ENCODE peak calls at places on chromosomes 6 and 20, in five cellular contexts. A is effector memory CD4-positive, alpha-beta T cell; F is CD8-positive, alpha-beta memory T cell; P is adrenal gland; R is cardiac muscle cell. J is an unnamed sample. For H3K36me3, the result is how much of the 10 kb centered on the place peaks cover.

GRCh38 chr20:1912056-1912455 is 16.8 kb downstream of the SIRPA start:
- DNase-seq in R (no peak), A (no peak), P (no peak), F (no peak), J (no peak)

GRCh38 chr6:111989743-111990142 is 64.2 kb upstream of the CCN6 start:
- DNase-seq in R (no peak), P (no peak), A (no peak), F (peak), J (no peak)

GRCh38 chr20:55375920-55376319 is 629.4 kb downstream of the CBLN4 start:
- DNase-seq in R (no peak), F (no peak), A (no peak), P (no peak), J (no peak)

GRCh38 chr20:1894471-1894950 is 696 bp upstream of the SIRPA start:
- DNase-seq in R (peak), F (no peak), A (no peak), P (no peak), J (no peak)

GRCh38 chr6:35500782-35501181 is 3.9 kb upstream of the TEAD3 start:
- DNase-seq in A (no peak), R (no peak), P (no peak), F (no peak), J (no peak)

GRCh38 chr20:52722926-52723325 is 249.2 kb upstream of the TSHZ2 start:
- DNase-seq in P (no peak), F (no peak), R (no peak), A (no peak), J (no peak)

GRCh38 chr20:31568041-31568731 is 36.9 kb upstream of the ID1 start:
- DNase-seq in A (no peak), R (no peak), F (no peak), P (no peak), J (no peak)

GRCh38 chr20:7155794-7156193 is 388.3 kb downstream of the BMP2 start:
- DNase-seq in P (no peak), F (no peak), A (no peak), R (no peak), J (no peak)

GRCh38 chr6:10271982-10272381 is 142.9 kb downstream of the TFAP2A start:
- DNase-seq in A (no peak), P (no peak), F (no peak), R (no peak), J (no peak)

GRCh38 chr6:33988121-33989015 is 157.5 kb downstream of the GRM4 start:
- DNase-seq in A (no peak), P (no peak), F (no peak), R (peak), J (no peak)

GRCh38 chr6:165891320-165891719 is 228.3 kb upstream of the PDE10A start:
- DNase-seq in A (no peak), F (no peak), R (no peak), P (no peak), J (no peak)

GRCh38 chr6:15148356-15149058 is 97.4 kb upstream of the JARID2 start:
- DNase-seq in A (no peak), R (no peak), P (no peak), F (no peak), J (no peak)

GRCh38 chr6:55449219-55449618 is 122.0 kb downstream of the GFRAL start:
- DNase-seq in P (no peak), F (no peak), R (peak), A (no peak), J (no peak)

GRCh38 chr20:32356935-32357868 is 929 bp upstream of the ASXL1 start:
- DNase-seq in R (peak), P (peak), F (no peak), A (no peak), J (no peak)

GRCh38 chr20:10307359-10307735 is 88.7 kb downstream of the SNAP25 start:
- DNase-seq in P (no peak), R (no peak), F (no peak), A (no peak), J (no peak)

GRCh38 chr6:113248532-113248931 is 608.6 kb upstream of the MARCKS start:
- DNase-seq in F (no peak), P (no peak), R (no peak), A (no peak), J (no peak)

GRCh38 chr6:168851460-168852103 is 402.1 kb downstream of the THBS2 start:
- DNase-seq in P (no peak), F (no peak), R (no peak), A (no peak), J (no peak)

GRCh38 chr6:46210294-46210693 is 39.5 kb upstream of the ENPP5 start:
- DNase-seq in F (no peak), P (no peak), A (no peak), R (no peak), J (no peak)

GRCh38 chr6:107735906-107736635 is 88.0 kb downstream of the SCML4 start:
- DNase-seq in P (no peak), R (no peak), F (no peak), A (no peak), J (no peak)

GRCh38 chr6:79538481-79538971 is 1.3 kb upstream of the LCA5 start:
- DNase-seq in F (no peak), R (no peak), A (no peak), P (no peak), J (no peak)

GRCh38 chr20:50577175-50578018 is 67.2 kb downstream of the PTPN1 start:
- DNase-seq in A (no peak), R (no peak), F (no peak), P (peak), J (no peak)

GRCh38 chr20:36541227-36542018 is at the start of gene MYL9:
- DNase-seq in A (no peak), P (peak), R (peak), F (no peak), J (no peak)

GRCh38 chr6:53992522-53992921 is 118.7 kb upstream of the MLIP start:
- DNase-seq in R (no peak), A (no peak), F (no peak), P (no peak), J (no peak)

GRCh38 chr6:7219310-7219709 is 93.7 kb downstream of the SSR1 start:
- DNase-seq in A (no peak), P (peak), R (no peak), F (no peak), J (no peak)

GRCh38 chr6:89034586-89035251 is 45.8 kb upstream of the PNRC1 start:
- DNase-seq in A (no peak), P (peak), R (no peak), F (no peak), J (no peak)

GRCh38 chr6:163661271-163661671 is 246.8 kb downstream of the QKI start:
- DNase-seq in P (no peak), F (no peak), A (no peak), R (no peak), J (no peak)

GRCh38 chr20:2759143-2759542 is 41.3 kb downstream of the CPXM1 start:
- DNase-seq in R (no peak), P (no peak), A (no peak), F (no peak), J (no peak)

GRCh38 chr6:35372633-35373032 is 30.3 kb downstream of the PPARD start:
- DNase-seq in P (no peak), R (no peak), A (no peak), F (no peak), J (no peak)

GRCh38 chr20:22962567-22963439 is 72.3 kb upstream of the SSTR4 start:
- DNase-seq in R (no peak), F (no peak), P (no peak), A (no peak), J (no peak)

GRCh38 chr6:106745396-106745795 is 116.0 kb downstream of the QRSL1 start:
- DNase-seq in P (no peak), F (no peak), R (peak), A (no peak), J (no peak)

GRCh38 chr6:31799781-31800180 is 4.2 kb upstream of the VARS1 start:
- DNase-seq in F (no peak), R (no peak), A (no peak), P (no peak), J (no peak)

GRCh38 chr6:166489301-166490155 is 97.0 kb downstream of the RAMACL start:
- DNase-seq in F (no peak), P (no peak), A (no peak), R (no peak), J (no peak)

GRCh38 chr6:23611776-23612381 is 514.1 kb upstream of the NRSN1 start:
- DNase-seq in P (peak), R (no peak), F (no peak), A (no peak), J (no peak)

GRCh38 chr6:115972679-115973078 is 88.0 kb downstream of the FRK start:
- DNase-seq in P (no peak), F (no peak), A (no peak), R (no peak), J (no peak)

GRCh38 chr6:115976321-115976870 is 84.3 kb downstream of the FRK start:
- DNase-seq in F (no peak), P (no peak), A (no peak), R (no peak), J (no peak)

GRCh38 chr6:115969207-115969929 is 91.3 kb downstream of the FRK start:
- DNase-seq in A (no peak), P (no peak), R (no peak), F (no peak), J (no peak)

GRCh38 chr6:115969930-115970273 is 90.8 kb downstream of the FRK start:
- DNase-seq in R (no peak), P (no peak), F (no peak), A (no peak), J (no peak)

GRCh38 chr6:115971785-115972184 is 88.9 kb downstream of the FRK start:
- DNase-seq in F (no peak), A (no peak), R (no peak), P (no peak), J (no peak)
- H3K4me3 ChIP-seq in F (no peak), A (no peak), R (no peak), P (no peak), J (no peak)

DNA sequence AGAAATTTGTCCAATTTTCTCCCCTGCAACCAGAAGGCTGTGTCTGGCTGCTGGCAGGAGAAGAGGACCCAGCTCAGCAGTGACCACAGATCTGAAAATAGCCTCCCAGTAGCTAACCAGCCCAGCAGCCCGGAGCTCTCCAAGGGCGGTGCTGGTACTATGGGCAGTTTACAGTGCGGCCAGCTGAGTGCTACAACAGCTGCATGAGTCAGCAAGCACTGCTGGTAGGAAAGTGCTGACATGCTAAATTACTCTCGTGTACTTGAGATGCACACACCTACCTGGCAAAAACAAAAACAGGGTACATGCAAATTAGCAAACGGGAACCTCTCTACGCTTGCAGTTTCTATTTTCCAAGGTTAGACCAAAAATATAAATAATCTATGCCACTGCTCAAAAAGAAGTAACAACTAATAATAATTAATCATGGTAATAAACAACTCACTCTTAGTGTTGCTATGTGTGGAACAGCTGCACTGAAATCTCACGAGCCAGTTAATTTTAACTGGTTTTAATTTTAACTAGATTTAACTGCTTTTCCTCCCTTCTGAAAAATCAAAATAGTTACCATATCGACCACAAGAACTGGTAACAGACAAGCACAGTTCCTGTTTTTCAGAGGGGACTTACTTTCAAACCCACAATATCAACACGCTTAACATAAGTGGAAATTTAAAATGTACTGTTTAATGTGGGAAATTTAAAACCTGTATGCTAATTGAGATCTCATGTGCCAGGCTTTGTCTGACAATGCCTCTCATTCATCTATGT is 10.8 kb downstream of the BACH2 start:
- DNase-seq in P (peak), R (peak), A (peak), F (peak), J (peak)
- H3K27ac ChIP-seq in P (no peak), R (peak), A (peak), F (no peak), J (peak)

DNA sequence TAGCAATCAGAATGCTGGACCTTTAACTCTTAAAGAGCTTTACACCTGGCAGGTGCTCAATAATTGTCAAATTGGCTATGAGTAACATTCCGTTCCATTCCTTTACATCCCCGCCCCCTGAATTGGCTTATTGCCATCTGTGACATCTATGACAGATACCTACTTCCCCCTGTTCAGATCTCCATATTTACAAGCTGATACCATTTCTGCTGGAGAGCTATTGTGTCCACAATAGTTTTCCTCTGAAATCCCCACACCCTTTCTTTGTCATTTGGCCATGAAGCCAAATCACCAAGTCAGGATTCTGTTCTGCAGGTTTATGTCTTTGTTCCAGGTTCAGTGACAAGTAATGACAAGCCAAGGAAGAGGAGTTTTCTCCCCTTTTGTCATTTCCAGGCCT is 3.2 kb downstream of the CDH26 start:
- DNase-seq in P (no peak), R (no peak), A (no peak), F (no peak), J (no peak)
- H3K36me3 ChIP-seq in P (under half), R (under half), A (under half), F (under half), J (under half)

GRCh38 chr20:57900226-57900905 is 190.6 kb upstream of the PMEPA1 start:
- DNase-seq in F (no peak), A (no peak), R (no peak), P (no peak), J (no peak)
- H3K4me3 ChIP-seq in F (no peak), A (no peak), R (no peak), P (no peak), J (no peak)